ENCODE peak calls at places on chromosome 19, in ten cellular contexts. Q is suprapubic skin, B is breast epithelium, M is HCT116, D is HepG2, N is K562, O is SK-N-SH, V is GM23338, S is GM12892, H is stomach. K is an unnamed sample.

GRCh38 chr19:17406039-17406886 is 833 bp upstream of the BST2 start:
- DNase-seq in Q (no peak), B (no peak), M (no peak), D (no peak), N (peak; percentile 48), O (peak; percentile 10), V (no peak), S (peak; percentile 57), H (no peak), K (no peak)

GRCh38 chr19:33175886-33176669 is 18.1 kb upstream of the LRP3 start:
- DNase-seq in Q (no peak), B (no peak), M (no peak), D (peak; percentile 61), N (no peak), O (peak; percentile 75), V (no peak), S (no peak), H (no peak), K (no peak)

GRCh38 chr19:6357174-6357573 is 4.2 kb upstream of the CLPP start:
- DNase-seq in Q (no peak), B (no peak), M (no peak), D (no peak), N (no peak), O (no peak), V (no peak), S (no peak), H (no peak), K (no peak)

GRCh38 chr19:43735957-43736356 is 18.8 kb downstream of the SMG9 start:
- DNase-seq in Q (no peak), B (no peak), M (no peak), D (no peak), N (no peak), O (no peak), V (no peak), S (no peak), H (no peak), K (no peak)

GRCh38 chr19:39296906-39297305 is 699 bp downstream of the IFNL1 start:
- DNase-seq in Q (peak; percentile 5), B (no peak), M (no peak), D (no peak), N (no peak), O (no peak), V (no peak), S (no peak), H (no peak), K (no peak)

GRCh38 chr19:29760752-29761502 is 45.9 kb upstream of the C19orf12 start:
- DNase-seq in Q (no peak), B (no peak), M (no peak), D (no peak), N (no peak), O (no peak), V (no peak), S (no peak), H (no peak), K (no peak)

GRCh38 chr19:39212377-39212742 is 8.3 kb upstream of the SYCN start:
- DNase-seq in Q (no peak), B (no peak), M (peak; percentile 53), D (no peak), N (peak; percentile 48), O (peak; percentile 66), V (peak; percentile 88), S (no peak), H (peak; percentile 59), K (no peak)

GRCh38 chr19:47613165-47614146 is 4.5 kb downstream of the BICRA start:
- DNase-seq in Q (no peak), B (no peak), M (no peak), D (no peak), N (no peak), O (peak; percentile 51), V (peak; percentile 94), S (no peak), H (no peak), K (no peak)

GRCh38 chr19:28169168-28169862 is 1043.6 kb downstream of the UQCRFS1 start:
- DNase-seq in Q (no peak), B (no peak), M (no peak), D (no peak), N (no peak), O (no peak), V (peak; percentile 71), S (no peak), H (no peak), K (no peak)

GRCh38 chr19:1673645-1674292 is 21.4 kb upstream of the TCF3 start:
- DNase-seq in Q (no peak), B (no peak), M (no peak), D (no peak), N (no peak), O (peak; percentile 33), V (no peak), S (no peak), H (no peak), K (no peak)

GRCh38 chr19:44808463-44809371 is at the start of gene BCAM:
- DNase-seq in Q (peak; percentile 75), B (peak; percentile 81), M (no peak), D (peak; percentile 65), N (peak; percentile 98), O (peak; percentile 97), V (peak; percentile 83), S (no peak), H (peak; percentile 82), K (no peak)

GRCh38 chr19:33428627-33429013 is 55.1 kb downstream of the CEBPG start:
- DNase-seq in Q (no peak), B (no peak), M (no peak), D (no peak), N (no peak), O (no peak), V (no peak), S (no peak), H (no peak), K (no peak)

GRCh38 chr19:5290336-5291262 is 50.0 kb downstream of the PTPRS start:
- DNase-seq in Q (no peak), B (no peak), M (no peak), D (no peak), N (peak; percentile 56), O (peak; percentile 26), V (no peak), S (no peak), H (no peak), K (no peak)

GRCh38 chr19:1241417-1242095 is at the start of gene ATP5F1D:
- DNase-seq in Q (peak; percentile 95), B (peak; percentile 93), M (no peak), D (peak; percentile 88), N (peak; percentile 74), O (peak; percentile 93), V (peak; percentile 98), S (peak; percentile 99), H (peak; percentile 96), K (peak; percentile 98)

GRCh38 chr19:15288146-15288963 is 44.0 kb downstream of the BRD4 start:
- DNase-seq in Q (no peak), B (no peak), M (no peak), D (no peak), N (no peak), O (peak; percentile 72), V (no peak), S (no peak), H (peak; percentile 41), K (no peak)

GRCh38 chr19:57052102-57052501 is 67.7 kb upstream of the USP29 start:
- DNase-seq in Q (no peak), B (no peak), M (no peak), D (no peak), N (no peak), O (no peak), V (no peak), S (no peak), H (no peak), K (no peak)

DNA sequence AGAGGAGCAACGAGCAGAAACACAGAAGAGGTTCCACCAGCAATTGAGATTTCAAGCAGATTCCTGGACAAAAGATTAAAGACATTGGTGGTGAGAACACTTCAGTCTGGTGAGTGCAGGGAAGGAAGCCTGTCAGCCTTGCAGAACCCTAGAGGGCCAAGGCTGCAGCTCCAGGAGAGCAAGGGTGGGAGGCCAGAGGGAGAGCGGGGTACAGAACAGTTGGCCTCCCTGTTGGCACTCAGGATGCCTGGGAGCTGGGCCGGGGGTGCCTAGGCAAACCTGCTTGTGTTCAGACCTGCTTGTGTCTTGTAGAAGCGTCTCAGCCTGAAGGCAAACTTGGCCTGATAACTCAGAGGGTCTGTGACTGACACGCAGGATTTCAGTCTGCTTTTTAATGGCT is 5.1 kb upstream of the LIN7B start:
- DNase-seq in Q (no peak), B (no peak), M (no peak), D (no peak), N (no peak), O (no peak), V (no peak), S (no peak), H (no peak), K (no peak)
- TF ChIP-seq POLR2AphosphoS5 in Q (no peak), B (no peak), M (peak; percentile 16), D (no peak), N (no peak), O (no peak), V (no peak), S (no peak), H (no peak), K (no peak)

DNA sequence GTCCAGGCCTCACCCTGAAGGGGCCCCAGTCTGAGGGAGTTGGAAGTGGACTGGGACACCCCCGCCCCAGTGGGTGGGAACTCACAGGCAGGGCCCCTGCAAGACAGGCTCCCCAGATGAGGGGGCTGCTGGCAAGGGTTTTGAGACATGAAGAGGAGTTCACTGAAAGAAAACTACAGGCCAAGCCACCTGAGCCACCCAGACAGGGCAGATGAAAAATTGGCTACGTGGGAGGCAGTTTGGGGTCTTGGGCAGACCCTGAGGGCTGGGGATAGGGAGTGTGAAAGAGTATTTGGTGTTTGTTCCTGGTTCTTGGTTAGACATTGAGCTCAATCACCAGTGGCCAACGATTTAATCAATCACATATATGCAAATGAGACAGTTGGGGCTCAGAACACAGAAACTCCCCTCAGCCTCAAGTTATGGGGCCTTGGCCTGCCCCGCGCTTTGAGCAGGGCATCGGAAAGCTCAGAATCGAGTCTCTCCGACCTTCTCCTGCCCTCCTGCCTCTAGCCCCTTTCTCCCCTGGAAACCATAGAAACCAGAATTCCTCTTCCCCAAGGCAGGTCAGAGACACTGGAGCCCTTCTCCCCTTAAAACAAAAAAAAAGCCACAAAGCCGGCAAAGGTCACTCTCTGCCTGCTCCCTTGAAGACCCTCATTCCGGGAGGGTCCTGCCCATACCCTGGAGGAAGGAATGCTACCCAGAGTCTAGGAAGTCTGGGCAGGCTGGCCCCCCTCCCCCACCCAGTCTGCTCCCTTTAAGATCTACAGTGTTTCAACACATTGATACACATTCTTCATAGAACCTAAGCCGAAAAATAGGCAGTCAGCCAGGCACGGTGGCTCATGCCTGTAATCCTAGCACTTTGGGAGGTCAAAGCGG is 1.3 kb upstream of the ISYNA1 start:
- DNase-seq in Q (no peak), B (no peak), M (no peak), D (peak; percentile 72), N (no peak), O (no peak), V (peak; percentile 56), S (no peak), H (peak; percentile 58), K (no peak)
- TF ChIP-seq POLR2AphosphoS5 in Q (no peak), B (no peak), M (no peak), D (no peak), N (no peak), O (no peak), V (no peak), S (no peak), H (no peak), K (no peak)

GRCh38 chr19:3192228-3192635 is 6.5 kb downstream of the NCLN start:
- DNase-seq in Q (no peak), B (no peak), M (no peak), D (no peak), N (no peak), O (no peak), V (no peak), S (no peak), H (no peak), K (no peak)
- TF ChIP-seq POLR2AphosphoS5 in Q (no peak), B (no peak), M (no peak), D (no peak), N (no peak), O (no peak), V (no peak), S (no peak), H (no peak), K (no peak)

GRCh38 chr19:34662919-34663318 is 14.0 kb downstream of the SCGB2B2 start:
- DNase-seq in Q (no peak), B (no peak), M (peak; percentile 41), D (peak; percentile 51), N (peak; percentile 21), O (peak; percentile 68), V (peak; percentile 90), S (no peak), H (no peak), K (no peak)
- TF ChIP-seq POLR2AphosphoS5 in Q (no peak), B (no peak), M (no peak), D (no peak), N (no peak), O (no peak), V (no peak), S (no peak), H (no peak), K (no peak)